ENCODE peak calls at places on chromosomes 13 and 19, in six cellular contexts. One of them, this sample, is unnamed.

GRCh38 chr13:28573595-28574373 is 78.9 kb upstream of the FLT1 start:
- DNase-seq in Calu3: no peak
- DNase-seq in IMR-90: no peak
- DNase-seq in cardiac fibroblast: no peak
- DNase-seq in A549: no peak
- DNase-seq in RWPE1: no peak
- DNase-seq in this sample: no peak

GRCh38 chr13:65613004-65613403 is 1617.1 kb downstream of the PCDH9 start:
- DNase-seq in Calu3: no peak
- DNase-seq in IMR-90: no peak
- DNase-seq in cardiac fibroblast: no peak
- DNase-seq in A549: peak; percentile 2
- DNase-seq in RWPE1: no peak
- DNase-seq in this sample: no peak

GRCh38 chr19:13842294-13843103 is 34.4 kb upstream of the NANOS3 start:
- DNase-seq in Calu3: peak; percentile 83
- DNase-seq in IMR-90: peak; percentile 65
- DNase-seq in cardiac fibroblast: peak; percentile 77
- DNase-seq in A549: peak; percentile 82
- DNase-seq in RWPE1: peak; percentile 90
- DNase-seq in this sample: peak; percentile 80

GRCh38 chr19:50507376-50507775 is 3.6 kb downstream of the JOSD2 start:
- DNase-seq in Calu3: no peak
- DNase-seq in IMR-90: no peak
- DNase-seq in cardiac fibroblast: no peak
- DNase-seq in A549: no peak
- DNase-seq in RWPE1: no peak
- DNase-seq in this sample: no peak

GRCh38 chr13:100526299-100527030 is 62.1 kb downstream of the GGACT start:
- DNase-seq in Calu3: no peak
- DNase-seq in IMR-90: no peak
- DNase-seq in cardiac fibroblast: no peak
- DNase-seq in A549: no peak
- DNase-seq in RWPE1: no peak
- DNase-seq in this sample: no peak

GRCh38 chr19:17209126-17210036 is 5.8 kb upstream of the USE1 start:
- DNase-seq in Calu3: peak; percentile 13
- DNase-seq in IMR-90: peak; percentile 20
- DNase-seq in cardiac fibroblast: peak; percentile 45
- DNase-seq in A549: peak; percentile 79
- DNase-seq in RWPE1: peak; percentile 51
- DNase-seq in this sample: peak; percentile 32

GRCh38 chr19:45280471-45280961 is 29.4 kb downstream of the MARK4 start:
- DNase-seq in Calu3: no peak
- DNase-seq in IMR-90: no peak
- DNase-seq in cardiac fibroblast: no peak
- DNase-seq in A549: no peak
- DNase-seq in RWPE1: no peak
- DNase-seq in this sample: no peak

GRCh38 chr13:36345438-36346221 is 564 bp downstream of the SPART start:
- DNase-seq in Calu3: no peak
- DNase-seq in IMR-90: peak; percentile 92
- DNase-seq in cardiac fibroblast: peak; percentile 92
- DNase-seq in A549: peak; percentile 69
- DNase-seq in RWPE1: peak; percentile 58
- DNase-seq in this sample: peak; percentile 88

GRCh38 chr19:14476663-14477401 is 1.7 kb upstream of the PTGER1 start:
- DNase-seq in Calu3: no peak
- DNase-seq in IMR-90: peak; percentile 88
- DNase-seq in cardiac fibroblast: peak; percentile 45
- DNase-seq in A549: peak; percentile 73
- DNase-seq in RWPE1: peak; percentile 88
- DNase-seq in this sample: peak; percentile 59

GRCh38 chr13:57666131-57666530 is 34.6 kb downstream of the PCDH17 start:
- DNase-seq in Calu3: no peak
- DNase-seq in IMR-90: no peak
- DNase-seq in cardiac fibroblast: no peak
- DNase-seq in A549: no peak
- DNase-seq in RWPE1: no peak
- DNase-seq in this sample: no peak

GRCh38 chr13:46184277-46184699 is 2.3 kb upstream of the LCP1 start:
- DNase-seq in Calu3: peak; percentile 17
- DNase-seq in IMR-90: no peak
- DNase-seq in cardiac fibroblast: peak; percentile 30
- DNase-seq in A549: peak; percentile 22
- DNase-seq in RWPE1: no peak
- DNase-seq in this sample: no peak

GRCh38 chr13:113862191-113862765 is 1.6 kb downstream of the GAS6 start:
- DNase-seq in Calu3: no peak
- DNase-seq in IMR-90: peak; percentile 36
- DNase-seq in cardiac fibroblast: no peak
- DNase-seq in A549: no peak
- DNase-seq in RWPE1: peak; percentile 44
- DNase-seq in this sample: no peak

GRCh38 chr19:38679839-38680238 is 32.4 kb downstream of the ACTN4 start:
- DNase-seq in Calu3: no peak
- DNase-seq in IMR-90: peak; percentile 63
- DNase-seq in cardiac fibroblast: peak; percentile 51
- DNase-seq in A549: peak; percentile 88
- DNase-seq in RWPE1: no peak
- DNase-seq in this sample: no peak

GRCh38 chr19:48415869-48416268 is 22.4 kb downstream of the GRIN2D start:
- DNase-seq in Calu3: no peak
- DNase-seq in IMR-90: no peak
- DNase-seq in cardiac fibroblast: no peak
- DNase-seq in A549: no peak
- DNase-seq in RWPE1: no peak
- DNase-seq in this sample: no peak

GRCh38 chr19:6677495-6677894 is 7.5 kb upstream of the TNFSF14 start:
- DNase-seq in Calu3: no peak
- DNase-seq in IMR-90: no peak
- DNase-seq in cardiac fibroblast: no peak
- DNase-seq in A549: no peak
- DNase-seq in RWPE1: no peak
- DNase-seq in this sample: no peak

GRCh38 chr13:48146636-48147035 is 51.7 kb upstream of the MED4 start:
- DNase-seq in Calu3: no peak
- DNase-seq in IMR-90: no peak
- DNase-seq in cardiac fibroblast: no peak
- DNase-seq in A549: no peak
- DNase-seq in RWPE1: no peak
- DNase-seq in this sample: no peak

GRCh38 chr19:42409477-42409876 is 17.7 kb downstream of the LIPE start:
- DNase-seq in Calu3: peak; percentile 94
- DNase-seq in IMR-90: no peak
- DNase-seq in cardiac fibroblast: no peak
- DNase-seq in A549: no peak
- DNase-seq in RWPE1: no peak
- DNase-seq in this sample: no peak

GRCh38 chr13:32585625-32586021 is 629 bp upstream of the PDS5B start:
- DNase-seq in Calu3: peak; percentile 1
- DNase-seq in IMR-90: no peak
- DNase-seq in cardiac fibroblast: no peak
- DNase-seq in A549: no peak
- DNase-seq in RWPE1: no peak
- DNase-seq in this sample: no peak

GRCh38 chr19:2232286-2233151 is 3.6 kb downstream of the PLEKHJ1 start:
- DNase-seq in Calu3: no peak
- DNase-seq in IMR-90: no peak
- DNase-seq in cardiac fibroblast: no peak
- DNase-seq in A549: no peak
- DNase-seq in RWPE1: no peak
- DNase-seq in this sample: no peak

GRCh38 chr19:40091205-40092129 is 724 bp upstream of the ZNF780A start:
- DNase-seq in Calu3: no peak
- DNase-seq in IMR-90: no peak
- DNase-seq in cardiac fibroblast: no peak
- DNase-seq in A549: no peak
- DNase-seq in RWPE1: no peak
- DNase-seq in this sample: no peak

GRCh38 chr13:76014618-76015315 is 378.6 kb downstream of the LMO7 start:
- DNase-seq in Calu3: peak; percentile 35
- DNase-seq in IMR-90: peak; percentile 80
- DNase-seq in cardiac fibroblast: peak; percentile 33
- DNase-seq in A549: no peak
- DNase-seq in RWPE1: no peak
- DNase-seq in this sample: peak; percentile 53

GRCh38 chr13:106105153-106105552 is 430.3 kb downstream of the EFNB2 start:
- DNase-seq in Calu3: no peak
- DNase-seq in IMR-90: peak; percentile 11
- DNase-seq in cardiac fibroblast: peak; percentile 42
- DNase-seq in A549: no peak
- DNase-seq in RWPE1: no peak
- DNase-seq in this sample: no peak

GRCh38 chr13:19264711-19265110 is 83.1 kb upstream of the TUBA3C start:
- DNase-seq in Calu3: no peak
- DNase-seq in IMR-90: no peak
- DNase-seq in cardiac fibroblast: no peak
- DNase-seq in A549: no peak
- DNase-seq in RWPE1: no peak
- DNase-seq in this sample: no peak

GRCh38 chr13:19795956-19796355 is 13.2 kb upstream of the PSPC1 start:
- DNase-seq in Calu3: no peak
- DNase-seq in IMR-90: no peak
- DNase-seq in cardiac fibroblast: no peak
- DNase-seq in A549: no peak
- DNase-seq in RWPE1: no peak
- DNase-seq in this sample: no peak

GRCh38 chr19:35365303-35365702 is 5.6 kb upstream of the GPR42 start:
- DNase-seq in Calu3: no peak
- DNase-seq in IMR-90: no peak
- DNase-seq in cardiac fibroblast: no peak
- DNase-seq in A549: no peak
- DNase-seq in RWPE1: no peak
- DNase-seq in this sample: no peak

GRCh38 chr13:24087611-24088235 is 72.8 kb upstream of the SPATA13 start:
- DNase-seq in Calu3: peak; percentile 49
- DNase-seq in IMR-90: no peak
- DNase-seq in cardiac fibroblast: no peak
- DNase-seq in A549: no peak
- DNase-seq in RWPE1: no peak
- DNase-seq in this sample: no peak
- TF ChIP-seq CTCF in Calu3: no peak
- TF ChIP-seq CTCF in IMR-90: no peak
- TF ChIP-seq CTCF in cardiac fibroblast: no peak
- TF ChIP-seq CTCF in A549: no peak
- TF ChIP-seq CTCF in RWPE1: no peak
- TF ChIP-seq CTCF in this sample: no peak

GRCh38 chr19:27962260-27962659 is 1250.7 kb downstream of the UQCRFS1 start:
- DNase-seq in Calu3: no peak
- DNase-seq in IMR-90: no peak
- DNase-seq in cardiac fibroblast: peak; percentile 15
- DNase-seq in A549: no peak
- DNase-seq in RWPE1: no peak
- DNase-seq in this sample: peak; percentile 20

GRCh38 chr19:27966390-27966816 is 1246.5 kb downstream of the UQCRFS1 start:
- DNase-seq in Calu3: no peak
- DNase-seq in IMR-90: no peak
- DNase-seq in cardiac fibroblast: peak; percentile 49
- DNase-seq in A549: peak; percentile 31
- DNase-seq in RWPE1: peak; percentile 2
- DNase-seq in this sample: peak; percentile 14

DNA sequence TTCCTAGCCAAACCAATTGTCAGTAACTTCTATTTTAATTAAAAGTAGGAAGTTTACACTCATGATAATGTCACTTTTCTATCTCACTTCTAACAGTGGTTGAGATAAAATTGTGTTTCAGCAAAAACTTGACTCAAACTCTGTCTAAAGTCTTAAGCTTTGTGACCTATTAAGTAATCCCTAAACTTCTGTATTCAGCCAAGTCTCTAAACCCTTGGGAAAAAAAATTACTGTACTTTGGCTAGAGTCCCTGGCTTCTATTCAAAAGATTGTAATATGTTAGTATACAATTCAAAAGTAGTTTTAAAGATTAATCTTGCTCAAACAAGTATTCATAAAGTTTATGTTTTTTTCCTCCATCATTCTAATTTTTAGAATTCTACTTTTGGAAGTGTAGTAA is 1248.8 kb downstream of the UQCRFS1 start:
- DNase-seq in Calu3: no peak
- DNase-seq in IMR-90: no peak
- DNase-seq in cardiac fibroblast: peak; percentile 55
- DNase-seq in A549: no peak
- DNase-seq in RWPE1: no peak
- DNase-seq in this sample: no peak
- TF ChIP-seq CTCF in Calu3: no peak
- TF ChIP-seq CTCF in IMR-90: no peak
- TF ChIP-seq CTCF in cardiac fibroblast: no peak
- TF ChIP-seq CTCF in A549: no peak
- TF ChIP-seq CTCF in RWPE1: no peak
- TF ChIP-seq CTCF in this sample: no peak

GRCh38 chr13:39810091-39810877 is 154.8 kb downstream of the COG6 start:
- DNase-seq in Calu3: no peak
- DNase-seq in IMR-90: no peak
- DNase-seq in cardiac fibroblast: no peak
- DNase-seq in A549: no peak
- DNase-seq in RWPE1: no peak
- DNase-seq in this sample: no peak
- TF ChIP-seq CTCF in Calu3: no peak
- TF ChIP-seq CTCF in IMR-90: no peak
- TF ChIP-seq CTCF in cardiac fibroblast: no peak
- TF ChIP-seq CTCF in A549: no peak
- TF ChIP-seq CTCF in RWPE1: no peak
- TF ChIP-seq CTCF in this sample: no peak

GRCh38 chr13:41652735-41653361 is 195.5 kb downstream of the RGCC start:
- DNase-seq in Calu3: peak; percentile 34
- DNase-seq in IMR-90: peak; percentile 79
- DNase-seq in cardiac fibroblast: peak; percentile 88
- DNase-seq in A549: peak; percentile 58
- DNase-seq in RWPE1: peak; percentile 41
- DNase-seq in this sample: peak; percentile 78

GRCh38 chr13:41651413-41652068 is 194.2 kb downstream of the RGCC start:
- DNase-seq in Calu3: no peak
- DNase-seq in IMR-90: no peak
- DNase-seq in cardiac fibroblast: peak; percentile 43
- DNase-seq in A549: no peak
- DNase-seq in RWPE1: no peak
- DNase-seq in this sample: no peak

GRCh38 chr13:41648314-41648935 is 191.1 kb downstream of the RGCC start:
- DNase-seq in Calu3: no peak
- DNase-seq in IMR-90: peak; percentile 72
- DNase-seq in cardiac fibroblast: peak; percentile 87
- DNase-seq in A549: peak; percentile 82
- DNase-seq in RWPE1: peak; percentile 9
- DNase-seq in this sample: peak; percentile 84

GRCh38 chr13:41650706-41651105 is 193.4 kb downstream of the RGCC start:
- DNase-seq in Calu3: no peak
- DNase-seq in IMR-90: no peak
- DNase-seq in cardiac fibroblast: no peak
- DNase-seq in A549: no peak
- DNase-seq in RWPE1: no peak
- DNase-seq in this sample: no peak

DNA sequence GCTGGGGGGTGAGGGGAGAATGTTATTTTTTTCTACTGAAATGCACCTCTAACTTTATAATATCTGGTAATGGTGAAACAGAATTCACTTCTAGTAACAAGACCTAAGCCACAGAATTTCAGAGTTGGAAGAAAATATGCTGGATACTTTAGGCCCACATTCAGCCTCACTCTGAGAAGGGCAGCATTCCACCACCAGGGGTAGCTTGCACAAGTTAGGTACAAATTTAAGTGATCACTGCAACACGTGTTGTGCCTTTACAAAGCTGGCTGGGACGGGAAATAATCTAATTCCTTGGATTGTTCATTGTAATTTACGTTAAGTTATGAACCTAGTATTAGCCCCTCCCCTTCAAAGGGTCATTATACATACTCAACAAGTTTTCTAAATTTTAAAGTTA is 192.3 kb downstream of the RGCC start:
- DNase-seq in Calu3: no peak
- DNase-seq in IMR-90: peak; percentile 38
- DNase-seq in cardiac fibroblast: peak; percentile 43
- DNase-seq in A549: peak; percentile 22
- DNase-seq in RWPE1: no peak
- DNase-seq in this sample: peak; percentile 55
- TF ChIP-seq CTCF in Calu3: no peak
- TF ChIP-seq CTCF in IMR-90: peak; percentile 35
- TF ChIP-seq CTCF in cardiac fibroblast: peak; percentile 50
- TF ChIP-seq CTCF in A549: no peak
- TF ChIP-seq CTCF in RWPE1: no peak
- TF ChIP-seq CTCF in this sample: peak; percentile 58